ENCODE peak calls at places on chromosomes 6 and 20, in ten cellular contexts. B is bronchial epithelial cell; Y is left kidney; E is choroid plexus epithelial cell; R is cardiac muscle cell; I is lung; H is activated effector memory CD4-positive, alpha-beta T cell treated with Interleukin-2 at 50 U/mL for 16 hours; N is WERI-Rb-1; X is AG04450; P is heart left ventricle. J is an unnamed sample.

GRCh38 chr6:159665868-159666635 is 27.0 kb downstream of the SOD2 start:
- DNase-seq in I (no peak), B (no peak), E (no peak), Y (no peak), N (no peak), P (no peak), X (no peak), H (no peak), R (no peak), J (no peak)

GRCh38 chr6:32189082-32189741 is 790 bp downstream of the PBX2 start:
- DNase-seq in N (no peak), P (no peak), H (no peak), R (no peak), I (no peak), Y (peak), X (no peak), B (no peak), E (no peak), J (no peak)

GRCh38 chr6:137734005-137734874 is 132.8 kb upstream of the TNFAIP3 start:
- DNase-seq in R (no peak), B (no peak), P (no peak), E (no peak), Y (no peak), I (no peak), X (no peak), N (no peak), H (no peak), J (no peak)

GRCh38 chr20:25315418-25316210 is 67.7 kb downstream of the PYGB start:
- DNase-seq in H (no peak), P (no peak), N (no peak), B (no peak), I (no peak), Y (no peak), R (no peak), E (peak), X (no peak), J (no peak)

GRCh38 chr6:108113557-108114519 is 39.3 kb upstream of the OSTM1 start:
- DNase-seq in Y (peak), N (no peak), X (peak), B (peak), I (peak), P (no peak), R (peak), H (no peak), E (peak), J (peak)

GRCh38 chr20:12265662-12266061 is 348.0 kb downstream of the BTBD3 start:
- DNase-seq in I (no peak), H (no peak), N (no peak), B (no peak), X (no peak), R (no peak), P (no peak), Y (no peak), E (no peak), J (no peak)

GRCh38 chr6:168628732-168629245 is 187.8 kb downstream of the SMOC2 start:
- DNase-seq in E (no peak), X (no peak), I (no peak), R (no peak), B (no peak), N (no peak), Y (no peak), H (no peak), P (no peak), J (no peak)

GRCh38 chr6:53309059-53309896 is 39.5 kb downstream of the ELOVL5 start:
- DNase-seq in R (no peak), P (no peak), E (peak), Y (no peak), X (no peak), I (no peak), N (no peak), H (no peak), B (peak), J (no peak)

GRCh38 chr20:6680854-6681253 is 86.6 kb upstream of the BMP2 start:
- DNase-seq in H (no peak), B (no peak), E (no peak), X (no peak), Y (no peak), P (no peak), R (no peak), I (no peak), N (no peak), J (no peak)

GRCh38 chr20:46293084-46293483 is 15.2 kb downstream of the CDH22 start:
- DNase-seq in N (no peak), R (peak), P (no peak), H (no peak), X (peak), E (peak), B (peak), Y (peak), I (no peak), J (no peak)

GRCh38 chr20:34024733-34025351 is 31.1 kb downstream of the RALY start:
- DNase-seq in X (no peak), N (no peak), B (no peak), H (no peak), E (no peak), R (peak), Y (peak), I (no peak), P (no peak), J (no peak)

GRCh38 chr6:70693887-70694286 is 26.2 kb downstream of the SMAP1 start:
- DNase-seq in X (no peak), N (no peak), B (no peak), I (no peak), R (no peak), H (no peak), P (no peak), Y (no peak), E (no peak), J (no peak)

GRCh38 chr6:139500977-139501376 is 126.5 kb upstream of the CITED2 start:
- DNase-seq in H (no peak), Y (no peak), N (no peak), X (no peak), I (no peak), E (no peak), P (no peak), R (no peak), B (peak), J (no peak)

GRCh38 chr20:53828673-53829085 is 235.0 kb upstream of the ZNF217 start:
- DNase-seq in E (peak), Y (peak), B (peak), X (peak), R (peak), H (no peak), N (no peak), I (no peak), P (no peak), J (no peak)

GRCh38 chr20:56967916-56968315 is 298.5 kb downstream of the BMP7 start:
- DNase-seq in E (no peak), X (no peak), H (no peak), B (no peak), Y (no peak), N (no peak), P (no peak), R (no peak), I (no peak), J (no peak)

GRCh38 chr6:155077331-155077730 is 82.2 kb downstream of the TIAM2 start:
- DNase-seq in I (no peak), Y (no peak), R (no peak), N (no peak), H (no peak), B (no peak), X (no peak), P (no peak), E (no peak), J (no peak)

GRCh38 chr6:38271081-38271480 is 368.6 kb downstream of the BTBD9 start:
- DNase-seq in N (no peak), I (no peak), B (no peak), Y (no peak), X (no peak), E (peak), P (no peak), R (no peak), H (no peak), J (no peak)

GRCh38 chr6:169099411-169100202 is 154.0 kb downstream of the THBS2 start:
- DNase-seq in I (peak), X (no peak), B (peak), N (no peak), Y (peak), H (no peak), R (no peak), P (no peak), E (peak), J (no peak)

GRCh38 chr6:41135062-41135832 is 18.9 kb downstream of the TREML1 start:
- DNase-seq in Y (no peak), X (no peak), B (no peak), P (no peak), N (no peak), E (no peak), H (no peak), I (no peak), R (no peak), J (no peak)

GRCh38 chr6:18985061-18985460 is 597.9 kb downstream of the RNF144B start:
- DNase-seq in N (no peak), E (no peak), X (no peak), B (no peak), R (no peak), Y (no peak), P (no peak), I (no peak), H (no peak), J (no peak)

GRCh38 chr6:139762587-139763031 is 388.2 kb upstream of the CITED2 start:
- DNase-seq in H (no peak), N (no peak), E (no peak), X (no peak), Y (peak), I (no peak), P (no peak), B (peak), R (no peak), J (no peak)

GRCh38 chr6:86331889-86332288 is 605.4 kb upstream of the HTR1E start:
- DNase-seq in X (no peak), N (no peak), Y (no peak), E (no peak), R (no peak), P (no peak), B (no peak), H (no peak), I (no peak), J (no peak)

GRCh38 chr20:56018750-56019149 is 13.4 kb upstream of the CBLN4 start:
- DNase-seq in I (no peak), H (no peak), B (no peak), Y (no peak), E (no peak), P (no peak), X (no peak), N (no peak), R (no peak), J (no peak)

J was measured in pancreas.